ENCODE peak calls at places on chromosomes 7 and 10, in five cellular contexts. One of them, this sample, is unnamed.

GRCh38 chr10:113297226-113297625 is 255.6 kb upstream of the HABP2 start:
- DNase-seq in hepatocyte: no peak
- DNase-seq in SK-N-SH: no peak
- DNase-seq in kidney: no peak
- DNase-seq in HCT116: no peak
- DNase-seq in this sample: peak

GRCh38 chr7:157507987-157508386 is 171.2 kb downstream of the DNAJB6 start:
- DNase-seq in hepatocyte: no peak
- DNase-seq in SK-N-SH: no peak
- DNase-seq in kidney: no peak
- DNase-seq in HCT116: no peak
- DNase-seq in this sample: no peak

GRCh38 chr10:6231730-6232129 is 29.0 kb downstream of the PFKFB3 start:
- DNase-seq in hepatocyte: no peak
- DNase-seq in SK-N-SH: peak
- DNase-seq in kidney: peak
- DNase-seq in HCT116: no peak
- DNase-seq in this sample: no peak

GRCh38 chr7:92306153-92306552 is 60.4 kb downstream of the ANKIB1 start:
- DNase-seq in hepatocyte: no peak
- DNase-seq in SK-N-SH: no peak
- DNase-seq in kidney: no peak
- DNase-seq in HCT116: peak
- DNase-seq in this sample: peak

GRCh38 chr10:5760462-5760861 is 52.8 kb downstream of the GDI2 start:
- DNase-seq in hepatocyte: no peak
- DNase-seq in SK-N-SH: no peak
- DNase-seq in kidney: no peak
- DNase-seq in HCT116: no peak
- DNase-seq in this sample: no peak

GRCh38 chr10:58577394-58577793 is 64.7 kb downstream of the BICC1 start:
- DNase-seq in hepatocyte: no peak
- DNase-seq in SK-N-SH: no peak
- DNase-seq in kidney: no peak
- DNase-seq in HCT116: no peak
- DNase-seq in this sample: no peak

GRCh38 chr7:150972094-150972493 is 6.0 kb downstream of the KCNH2 start:
- DNase-seq in hepatocyte: no peak
- DNase-seq in SK-N-SH: peak
- DNase-seq in kidney: no peak
- DNase-seq in HCT116: no peak
- DNase-seq in this sample: no peak

GRCh38 chr7:5701085-5701914 is 80.2 kb downstream of the RNF216 start:
- DNase-seq in hepatocyte: no peak
- DNase-seq in SK-N-SH: no peak
- DNase-seq in kidney: no peak
- DNase-seq in HCT116: no peak
- DNase-seq in this sample: no peak

GRCh38 chr7:70693690-70694356 is 438.1 kb upstream of the GALNT17 start:
- DNase-seq in hepatocyte: peak
- DNase-seq in SK-N-SH: peak
- DNase-seq in kidney: peak
- DNase-seq in HCT116: no peak
- DNase-seq in this sample: peak

GRCh38 chr7:16062269-16062668 is 359.1 kb downstream of the CRPPA start:
- DNase-seq in hepatocyte: no peak
- DNase-seq in SK-N-SH: no peak
- DNase-seq in kidney: no peak
- DNase-seq in HCT116: no peak
- DNase-seq in this sample: peak

GRCh38 chr10:132157101-132157500 is 29.6 kb upstream of the DPYSL4 start:
- DNase-seq in hepatocyte: no peak
- DNase-seq in SK-N-SH: no peak
- DNase-seq in kidney: no peak
- DNase-seq in HCT116: no peak
- DNase-seq in this sample: no peak

DNA sequence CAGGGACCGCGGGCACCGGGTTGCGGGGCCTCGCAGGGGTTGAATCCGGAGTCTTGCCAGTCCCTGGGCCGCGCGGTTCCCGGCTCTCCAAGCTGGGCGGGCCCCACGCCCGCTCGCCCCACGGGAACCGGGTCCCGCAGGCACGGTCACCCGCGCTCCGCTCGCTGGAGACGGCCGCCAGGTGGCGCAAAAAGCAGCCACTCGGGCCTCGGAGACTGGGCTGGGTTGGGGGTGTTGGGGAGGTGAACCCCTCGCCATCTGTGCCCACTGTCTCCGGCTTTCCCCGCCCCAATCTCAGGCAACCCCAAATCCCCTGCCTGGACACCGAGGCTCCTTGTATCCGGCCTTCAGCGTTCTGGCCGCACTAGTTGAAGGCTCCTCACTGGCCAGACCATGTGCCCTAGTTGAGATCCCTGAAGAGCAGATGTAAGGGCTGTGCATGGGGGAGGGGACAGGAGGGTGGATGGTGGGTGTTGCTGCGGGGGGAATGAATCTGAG is 1.5 kb upstream of the ACHE start:
- DNase-seq in hepatocyte: peak
- DNase-seq in SK-N-SH: peak
- DNase-seq in kidney: peak
- DNase-seq in HCT116: no peak
- DNase-seq in this sample: peak
- H3K4me3 ChIP-seq in hepatocyte: peak
- H3K4me3 ChIP-seq in SK-N-SH: peak
- H3K4me3 ChIP-seq in kidney: no peak
- H3K4me3 ChIP-seq in HCT116: no peak
- H3K4me3 ChIP-seq in this sample: no peak

GRCh38 chr7:99504281-99504602 is 220 bp upstream of the ZKSCAN5 start:
- DNase-seq in hepatocyte: no peak
- DNase-seq in SK-N-SH: peak
- DNase-seq in kidney: no peak
- DNase-seq in HCT116: peak
- DNase-seq in this sample: peak
- H3K27ac ChIP-seq in hepatocyte: peak
- H3K27ac ChIP-seq in SK-N-SH: peak
- H3K27ac ChIP-seq in kidney: peak
- H3K27ac ChIP-seq in HCT116: peak
- H3K27ac ChIP-seq in this sample: peak

DNA sequence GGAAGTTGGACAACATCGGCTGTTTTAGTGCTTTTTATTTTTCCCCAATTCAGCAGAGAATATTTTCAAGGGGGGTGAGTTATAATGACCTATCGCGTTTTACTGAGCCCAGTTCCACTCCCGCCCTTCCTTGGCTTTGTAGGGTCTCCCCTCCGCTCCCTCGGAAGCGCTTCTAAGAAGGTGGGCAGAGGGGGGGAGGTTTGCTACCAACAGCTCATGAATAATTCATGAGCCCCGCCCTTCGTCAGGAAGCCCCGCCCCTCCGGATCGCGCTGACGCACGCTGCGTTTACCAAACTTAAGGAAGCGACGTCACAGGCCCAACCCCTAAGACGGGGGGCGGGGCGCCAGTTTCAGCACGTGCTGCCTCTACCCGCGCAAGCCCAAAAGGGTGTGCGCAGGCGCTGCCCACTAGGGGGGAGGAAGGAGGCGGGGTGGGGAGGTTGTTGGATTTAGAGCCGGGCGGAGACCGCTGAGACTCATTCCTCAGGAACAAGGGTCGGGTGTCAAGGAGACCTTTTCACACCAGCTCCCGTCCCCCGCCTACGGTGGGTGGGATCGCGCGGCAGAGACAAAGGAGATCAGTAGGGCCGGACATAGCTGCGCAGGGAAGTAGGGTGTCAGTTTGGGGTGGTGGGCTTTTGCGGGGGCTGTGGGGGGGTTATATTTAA is 529 bp upstream of the MEPCE start:
- DNase-seq in hepatocyte: peak
- DNase-seq in SK-N-SH: peak
- DNase-seq in kidney: peak
- DNase-seq in HCT116: peak
- DNase-seq in this sample: peak
- TF ChIP-seq CTCF in hepatocyte: no peak
- TF ChIP-seq CTCF in SK-N-SH: peak
- TF ChIP-seq CTCF in kidney: no peak
- TF ChIP-seq CTCF in HCT116: no peak
- TF ChIP-seq CTCF in this sample: no peak

GRCh38 chr10:873020-873419 is 58.5 kb downstream of the LARP4B start:
- DNase-seq in hepatocyte: no peak
- DNase-seq in SK-N-SH: no peak
- DNase-seq in kidney: no peak
- DNase-seq in HCT116: no peak
- DNase-seq in this sample: no peak

GRCh38 chr10:871951-872403 is 59.5 kb downstream of the LARP4B start:
- DNase-seq in hepatocyte: no peak
- DNase-seq in SK-N-SH: no peak
- DNase-seq in kidney: no peak
- DNase-seq in HCT116: no peak
- DNase-seq in this sample: no peak

GRCh38 chr10:869171-869570 is 62.3 kb downstream of the LARP4B start:
- DNase-seq in hepatocyte: no peak
- DNase-seq in SK-N-SH: no peak
- DNase-seq in kidney: no peak
- DNase-seq in HCT116: no peak
- DNase-seq in this sample: no peak

GRCh38 chr10:867807-868206 is 63.7 kb downstream of the LARP4B start:
- DNase-seq in hepatocyte: no peak
- DNase-seq in SK-N-SH: no peak
- DNase-seq in kidney: no peak
- DNase-seq in HCT116: no peak
- DNase-seq in this sample: no peak

GRCh38 chr10:870564-871166 is 60.8 kb downstream of the LARP4B start:
- DNase-seq in hepatocyte: no peak
- DNase-seq in SK-N-SH: no peak
- DNase-seq in kidney: no peak
- DNase-seq in HCT116: no peak
- DNase-seq in this sample: no peak
- H3K4me3 ChIP-seq in hepatocyte: no peak
- H3K4me3 ChIP-seq in SK-N-SH: no peak
- H3K4me3 ChIP-seq in kidney: no peak
- H3K4me3 ChIP-seq in HCT116: no peak
- H3K4me3 ChIP-seq in this sample: no peak

DNA sequence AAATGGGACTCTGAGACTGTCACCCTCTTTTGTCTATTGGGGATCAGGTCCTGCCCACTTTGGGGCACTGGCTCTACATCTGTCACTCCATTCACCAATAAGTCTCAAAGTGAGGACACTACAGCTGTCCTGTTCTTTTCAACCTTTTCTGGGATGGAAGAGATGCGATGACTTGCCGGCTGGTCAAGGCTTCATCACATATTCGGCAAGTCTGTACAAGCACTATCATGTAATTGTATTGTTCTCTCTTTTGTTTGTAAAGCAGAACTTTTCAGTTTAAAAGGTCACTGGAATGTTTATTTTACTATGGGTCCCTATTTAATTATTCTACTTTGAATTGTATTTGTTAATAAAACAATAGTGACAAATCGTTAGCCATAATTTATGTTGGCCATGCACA is 17.7 kb upstream of the SP8 start:
- DNase-seq in hepatocyte: no peak
- DNase-seq in SK-N-SH: no peak
- DNase-seq in kidney: no peak
- DNase-seq in HCT116: no peak
- DNase-seq in this sample: no peak
- H3K27ac ChIP-seq in hepatocyte: no peak
- H3K27ac ChIP-seq in SK-N-SH: no peak
- H3K27ac ChIP-seq in kidney: no peak
- H3K27ac ChIP-seq in HCT116: no peak
- H3K27ac ChIP-seq in this sample: no peak

DNA sequence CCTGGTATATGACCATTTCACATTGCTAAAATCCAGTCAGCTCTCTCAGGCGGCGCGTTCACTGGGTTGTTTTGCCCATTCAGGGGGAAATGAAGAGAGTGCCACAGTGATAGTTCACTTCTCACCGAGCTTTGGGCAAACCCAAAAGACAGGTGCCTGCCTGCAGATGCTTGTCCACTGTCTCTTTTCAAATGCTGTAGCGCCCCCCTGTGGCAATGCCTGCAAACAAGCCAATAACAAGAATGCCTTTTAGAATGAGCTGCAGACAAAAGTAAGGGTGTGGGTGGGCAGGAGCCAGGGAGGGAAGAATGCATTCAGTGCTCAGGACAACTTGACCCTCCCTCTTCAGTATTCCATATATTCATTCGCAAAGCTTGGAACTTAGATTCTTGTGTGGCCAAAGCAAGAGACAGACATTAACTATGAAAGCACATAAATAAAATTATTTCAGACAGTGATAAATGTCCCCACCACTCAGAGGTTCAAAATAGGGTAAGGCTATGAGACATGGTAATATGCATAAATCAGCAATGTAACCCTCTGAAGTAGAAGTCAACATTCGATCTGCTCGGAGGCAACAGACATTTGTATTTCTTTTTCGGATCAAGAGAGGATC is 86.9 kb downstream of the JAZF1 start:
- DNase-seq in hepatocyte: peak
- DNase-seq in SK-N-SH: peak
- DNase-seq in kidney: peak
- DNase-seq in HCT116: peak
- DNase-seq in this sample: no peak
- TF ChIP-seq CTCF in hepatocyte: peak
- TF ChIP-seq CTCF in SK-N-SH: peak
- TF ChIP-seq CTCF in kidney: peak
- TF ChIP-seq CTCF in HCT116: peak
- TF ChIP-seq CTCF in this sample: peak

DNA sequence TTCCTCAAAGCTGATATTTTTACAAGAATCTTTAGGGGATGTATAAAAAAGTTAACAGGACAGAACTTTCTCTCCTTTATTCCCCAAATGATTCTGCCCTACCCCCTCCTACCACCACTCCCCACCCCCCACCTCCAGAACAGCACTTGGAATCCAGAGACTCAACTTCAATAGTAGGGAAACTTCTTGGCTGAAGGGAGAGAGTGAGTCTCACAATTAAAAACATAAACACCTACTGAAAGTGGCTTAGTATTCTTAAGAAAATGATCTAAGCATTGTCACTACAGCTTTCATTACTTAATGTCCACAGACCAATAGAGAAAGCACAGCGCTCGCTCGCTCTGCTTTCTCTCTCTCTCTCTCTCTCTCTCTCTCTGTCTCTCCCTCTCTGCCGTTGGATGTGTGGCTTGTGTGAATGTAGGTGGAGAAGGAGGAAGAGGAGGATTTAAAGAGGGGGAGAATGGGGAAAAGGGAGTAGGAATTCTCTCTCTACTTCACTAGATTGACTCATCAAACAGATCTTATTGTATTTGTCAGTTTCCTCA is 1.5 kb upstream of the SEMA3A start:
- DNase-seq in hepatocyte: peak
- DNase-seq in SK-N-SH: no peak
- DNase-seq in kidney: no peak
- DNase-seq in HCT116: no peak
- DNase-seq in this sample: peak
- H3K4me3 ChIP-seq in hepatocyte: no peak
- H3K4me3 ChIP-seq in SK-N-SH: no peak
- H3K4me3 ChIP-seq in kidney: no peak
- H3K4me3 ChIP-seq in HCT116: peak
- H3K4me3 ChIP-seq in this sample: peak